ENCODE peak calls at places on chromosomes 11 and 22, in five cellular contexts. One of them, this sample, is unnamed.

GRCh38 chr11:79253280-79253679 is 187.6 kb downstream of the TENM4 start:
- DNase-seq in HCT116: no peak
- DNase-seq in GM12878: no peak
- DNase-seq in HepG2: no peak
- DNase-seq in K562: no peak
- DNase-seq in this sample: no peak

GRCh38 chr22:40308999-40309578 is 37.2 kb upstream of the ADSL start:
- DNase-seq in HCT116: no peak
- DNase-seq in GM12878: no peak
- DNase-seq in HepG2: no peak
- DNase-seq in K562: no peak
- DNase-seq in this sample: no peak

GRCh38 chr11:73393011-73393380 is 16.8 kb downstream of the RELT start:
- DNase-seq in HCT116: no peak
- DNase-seq in GM12878: no peak
- DNase-seq in HepG2: no peak
- DNase-seq in K562: no peak
- DNase-seq in this sample: no peak

GRCh38 chr11:69658606-69659450 is 16.3 kb downstream of the LTO1 start:
- DNase-seq in HCT116: no peak
- DNase-seq in GM12878: no peak
- DNase-seq in HepG2: peak
- DNase-seq in K562: no peak
- DNase-seq in this sample: no peak

GRCh38 chr11:117458275-117459120 is 130.8 kb downstream of the CEP164 start:
- DNase-seq in HCT116: no peak
- DNase-seq in GM12878: no peak
- DNase-seq in HepG2: no peak
- DNase-seq in K562: no peak
- DNase-seq in this sample: no peak

GRCh38 chr11:47496808-47497207 is 47.9 kb upstream of the RAPSN start:
- DNase-seq in HCT116: no peak
- DNase-seq in GM12878: no peak
- DNase-seq in HepG2: no peak
- DNase-seq in K562: no peak
- DNase-seq in this sample: no peak

GRCh38 chr11:33553486-33553885 is 147.1 kb downstream of the C11orf91 start:
- DNase-seq in HCT116: no peak
- DNase-seq in GM12878: no peak
- DNase-seq in HepG2: no peak
- DNase-seq in K562: no peak
- DNase-seq in this sample: no peak

GRCh38 chr11:121236115-121237001 is 56.2 kb upstream of the SC5D start:
- DNase-seq in HCT116: no peak
- DNase-seq in GM12878: peak
- DNase-seq in HepG2: no peak
- DNase-seq in K562: no peak
- DNase-seq in this sample: no peak

GRCh38 chr22:36850682-36851081 is 10.1 kb upstream of the NCF4 start:
- DNase-seq in HCT116: no peak
- DNase-seq in GM12878: no peak
- DNase-seq in HepG2: no peak
- DNase-seq in K562: no peak
- DNase-seq in this sample: no peak

GRCh38 chr11:33291004-33291777 is 34.0 kb downstream of the HIPK3 start:
- DNase-seq in HCT116: no peak
- DNase-seq in GM12878: peak
- DNase-seq in HepG2: no peak
- DNase-seq in K562: no peak
- DNase-seq in this sample: no peak

GRCh38 chr11:27218498-27219038 is 144.4 kb downstream of the CCDC34 start:
- DNase-seq in HCT116: no peak
- DNase-seq in GM12878: no peak
- DNase-seq in HepG2: no peak
- DNase-seq in K562: no peak
- DNase-seq in this sample: no peak
- TF ChIP-seq ATF3 in HCT116: no peak
- TF ChIP-seq ATF3 in GM12878: no peak
- TF ChIP-seq ATF3 in HepG2: no peak
- TF ChIP-seq ATF3 in K562: no peak
- TF ChIP-seq ATF3 in this sample: no peak

GRCh38 chr11:129885381-129885780 is 10.0 kb downstream of the NFRKB start:
- DNase-seq in HCT116: no peak
- DNase-seq in GM12878: no peak
- DNase-seq in HepG2: no peak
- DNase-seq in K562: no peak
- DNase-seq in this sample: no peak
- H2AFZ ChIP-seq in HCT116: no peak
- H2AFZ ChIP-seq in GM12878: no peak
- H2AFZ ChIP-seq in HepG2: no peak
- H2AFZ ChIP-seq in K562: no peak
- H2AFZ ChIP-seq in this sample: no peak

DNA sequence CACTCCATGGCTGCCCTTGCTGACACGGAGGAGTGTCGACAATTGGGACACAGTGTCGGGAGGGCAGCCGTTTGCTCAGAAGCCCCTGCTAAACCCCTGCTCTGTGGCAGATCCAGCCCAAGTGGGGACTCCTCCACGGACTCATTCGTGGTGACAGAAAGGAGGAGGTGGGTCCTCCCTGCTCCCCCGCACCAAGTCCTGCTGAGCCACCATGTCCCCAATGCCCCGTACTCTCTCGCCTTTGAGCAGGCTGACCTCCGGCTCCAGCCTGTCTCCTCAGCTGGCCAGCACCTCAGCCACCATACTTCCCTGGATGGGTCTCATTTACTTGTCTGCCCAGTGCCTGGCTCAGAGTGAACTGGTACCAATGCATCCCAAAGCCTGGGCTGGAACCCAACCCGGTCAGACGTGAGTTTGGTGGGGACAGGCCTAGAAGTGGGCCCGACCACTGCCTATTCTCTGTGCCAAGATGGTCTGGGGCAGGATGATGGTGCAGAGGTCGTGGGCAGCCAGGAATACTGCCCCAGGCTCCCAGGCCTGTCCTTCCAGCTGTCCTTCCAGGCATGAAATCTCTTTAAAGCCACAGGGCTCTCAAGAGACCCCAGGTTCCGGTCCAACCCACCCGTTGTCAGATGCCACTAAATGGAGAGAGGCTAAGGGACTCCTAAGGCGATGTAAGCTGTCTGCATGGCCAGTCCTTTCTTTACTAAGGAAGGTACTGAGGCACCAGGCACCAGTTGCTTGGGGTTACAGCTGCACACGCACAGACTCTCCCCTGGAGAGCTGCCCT is 4.3 kb downstream of the CBX6 start:
- DNase-seq in HCT116: no peak
- DNase-seq in GM12878: no peak
- DNase-seq in HepG2: no peak
- DNase-seq in K562: no peak
- DNase-seq in this sample: no peak
- H3K4me3 ChIP-seq in HCT116: no peak
- H3K4me3 ChIP-seq in GM12878: no peak
- H3K4me3 ChIP-seq in HepG2: no peak
- H3K4me3 ChIP-seq in K562: no peak
- H3K4me3 ChIP-seq in this sample: no peak

GRCh38 chr11:65595921-65596281 is 301 bp upstream of the KCNK7 start:
- DNase-seq in HCT116: no peak
- DNase-seq in GM12878: no peak
- DNase-seq in HepG2: no peak
- DNase-seq in K562: no peak
- DNase-seq in this sample: no peak
- TF ChIP-seq ATF3 in HCT116: no peak
- TF ChIP-seq ATF3 in GM12878: no peak
- TF ChIP-seq ATF3 in HepG2: no peak
- TF ChIP-seq ATF3 in K562: no peak
- TF ChIP-seq ATF3 in this sample: no peak

DNA sequence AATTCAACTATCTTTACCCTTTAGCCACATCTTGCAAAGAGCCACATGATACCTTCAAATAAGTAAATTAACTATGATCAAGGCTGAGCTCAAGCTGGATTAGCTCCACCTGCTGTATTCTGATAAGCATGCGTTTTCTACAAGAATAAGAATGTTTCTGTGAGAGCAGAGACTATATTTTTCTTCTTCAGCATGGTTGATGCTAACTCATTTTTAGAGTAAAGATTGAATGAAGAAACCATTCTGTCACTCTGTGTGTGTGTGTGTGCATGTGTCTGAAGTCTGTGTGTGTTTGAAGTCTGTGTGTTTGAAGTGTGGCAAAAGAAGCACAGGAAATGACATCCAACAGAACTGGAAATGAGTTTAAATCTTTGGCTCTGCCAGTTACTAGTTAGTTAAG is 12.0 kb upstream of the LAYN start:
- DNase-seq in HCT116: no peak
- DNase-seq in GM12878: no peak
- DNase-seq in HepG2: no peak
- DNase-seq in K562: no peak
- DNase-seq in this sample: no peak
- H2AFZ ChIP-seq in HCT116: no peak
- H2AFZ ChIP-seq in GM12878: no peak
- H2AFZ ChIP-seq in HepG2: no peak
- H2AFZ ChIP-seq in K562: no peak
- H2AFZ ChIP-seq in this sample: no peak

GRCh38 chr11:40240284-40240683 is 1219.2 kb downstream of the LRRC4C start:
- DNase-seq in HCT116: no peak
- DNase-seq in GM12878: no peak
- DNase-seq in HepG2: no peak
- DNase-seq in K562: no peak
- DNase-seq in this sample: no peak
- H3K4me3 ChIP-seq in HCT116: no peak
- H3K4me3 ChIP-seq in GM12878: no peak
- H3K4me3 ChIP-seq in HepG2: no peak
- H3K4me3 ChIP-seq in K562: no peak
- H3K4me3 ChIP-seq in this sample: no peak

GRCh38 chr11:120133216-120134105 is 4.5 kb downstream of the TRIM29 start:
- DNase-seq in HCT116: no peak
- DNase-seq in GM12878: no peak
- DNase-seq in HepG2: no peak
- DNase-seq in K562: no peak
- DNase-seq in this sample: no peak

GRCh38 chr11:120130991-120131760 is 6.7 kb downstream of the TRIM29 start:
- DNase-seq in HCT116: no peak
- DNase-seq in GM12878: no peak
- DNase-seq in HepG2: no peak
- DNase-seq in K562: no peak
- DNase-seq in this sample: no peak

GRCh38 chr11:120130176-120130980 is 7.5 kb downstream of the TRIM29 start:
- DNase-seq in HCT116: no peak
- DNase-seq in GM12878: no peak
- DNase-seq in HepG2: no peak
- DNase-seq in K562: no peak
- DNase-seq in this sample: no peak

GRCh38 chr11:120132645-120133185 is 5.2 kb downstream of the TRIM29 start:
- DNase-seq in HCT116: no peak
- DNase-seq in GM12878: no peak
- DNase-seq in HepG2: no peak
- DNase-seq in K562: no peak
- DNase-seq in this sample: no peak

DNA sequence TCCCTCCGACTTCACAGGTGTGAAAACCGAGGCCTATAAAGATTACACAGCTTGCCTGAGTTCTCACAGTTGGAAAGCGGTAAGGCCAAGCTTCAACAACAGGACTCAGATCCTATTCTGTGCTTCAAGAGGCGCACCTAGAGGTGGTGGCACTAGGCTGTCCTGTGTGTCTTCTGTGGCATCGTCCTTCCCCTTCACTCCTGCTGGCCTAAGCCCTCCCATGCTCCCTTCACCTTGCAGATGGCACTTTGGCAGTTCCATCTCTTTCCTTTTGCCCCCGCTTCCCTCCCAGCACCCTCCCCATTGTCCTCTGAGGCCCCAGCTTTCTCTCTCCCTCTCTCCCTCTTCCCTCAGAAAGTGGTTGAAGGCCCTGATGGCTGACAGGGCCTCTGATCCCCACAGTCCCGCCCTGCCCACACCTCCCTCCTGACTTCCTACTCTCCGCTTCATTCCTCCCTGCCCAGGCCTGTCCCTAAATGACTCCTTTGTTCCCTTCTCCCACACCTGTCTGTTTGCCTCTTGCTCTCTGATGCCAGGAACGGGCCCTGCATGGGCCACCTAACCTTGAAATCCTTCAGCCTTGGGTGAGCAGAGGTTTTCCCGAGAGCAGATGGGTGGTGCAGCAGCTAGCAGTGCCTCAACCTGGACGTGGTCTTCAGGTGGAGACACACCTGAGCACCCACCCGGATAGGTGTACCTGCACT is 5.8 kb downstream of the TRIM29 start:
- DNase-seq in HCT116: no peak
- DNase-seq in GM12878: no peak
- DNase-seq in HepG2: peak
- DNase-seq in K562: no peak
- DNase-seq in this sample: no peak
- TF ChIP-seq ATF3 in HCT116: no peak
- TF ChIP-seq ATF3 in GM12878: no peak
- TF ChIP-seq ATF3 in HepG2: no peak
- TF ChIP-seq ATF3 in K562: no peak
- TF ChIP-seq ATF3 in this sample: no peak

GRCh38 chr11:68148882-68149281 is 27.7 kb upstream of the CHKA start:
- DNase-seq in HCT116: no peak
- DNase-seq in GM12878: no peak
- DNase-seq in HepG2: no peak
- DNase-seq in K562: no peak
- DNase-seq in this sample: no peak
- H2AFZ ChIP-seq in HCT116: no peak
- H2AFZ ChIP-seq in GM12878: no peak
- H2AFZ ChIP-seq in HepG2: no peak
- H2AFZ ChIP-seq in K562: no peak
- H2AFZ ChIP-seq in this sample: no peak

GRCh38 chr11:129314381-129314780 is 61.3 kb upstream of the BARX2 start:
- DNase-seq in HCT116: no peak
- DNase-seq in GM12878: no peak
- DNase-seq in HepG2: no peak
- DNase-seq in K562: no peak
- DNase-seq in this sample: no peak
- H3K4me3 ChIP-seq in HCT116: no peak
- H3K4me3 ChIP-seq in GM12878: no peak
- H3K4me3 ChIP-seq in HepG2: no peak
- H3K4me3 ChIP-seq in K562: no peak
- H3K4me3 ChIP-seq in this sample: no peak

GRCh38 chr11:565921-566509 is 5.2 kb downstream of the RASSF7 start:
- DNase-seq in HCT116: no peak
- DNase-seq in GM12878: no peak
- DNase-seq in HepG2: peak
- DNase-seq in K562: no peak
- DNase-seq in this sample: no peak
- TF ChIP-seq ATF3 in HCT116: no peak
- TF ChIP-seq ATF3 in GM12878: no peak
- TF ChIP-seq ATF3 in HepG2: no peak
- TF ChIP-seq ATF3 in K562: no peak
- TF ChIP-seq ATF3 in this sample: no peak